ENCODE peak calls at places on chromosomes 2 and 18, in six cellular contexts. R, Y, Z, W, L and Q are unnamed samples.

GRCh38 chr2:136131484-136131960 is 13.6 kb upstream of the CXCR4 start:
- DNase-seq in L (peak; percentile 57), Z (peak; percentile 37), R (no peak), Y (no peak), W (no peak), Q (no peak)

GRCh38 chr2:130795431-130795830 is 40.1 kb downstream of the AMER3 start:
- DNase-seq in L (no peak), Z (no peak), Y (no peak), W (no peak), R (peak; percentile 69), Q (no peak)

GRCh38 chr18:45690975-45691815 is 32.8 kb upstream of the SLC14A1 start:
- DNase-seq in R (peak; percentile 78), Y (peak; percentile 86), W (peak; percentile 66), L (peak; percentile 55), Z (peak; percentile 64), Q (peak; percentile 75)

GRCh38 chr18:45254683-45255082 is 360.6 kb upstream of the SLC14A2 start:
- DNase-seq in R (no peak), W (no peak), Y (peak; percentile 18), Z (no peak), L (no peak), Q (no peak)

GRCh38 chr2:152627010-152627957 is 90.0 kb downstream of the PRPF40A start:
- DNase-seq in R (peak; percentile 57), Z (no peak), Y (no peak), L (no peak), W (peak; percentile 44), Q (no peak)

GRCh38 chr2:96824079-96824870 is 8.2 kb downstream of the CNNM3 start:
- DNase-seq in L (no peak), R (no peak), Y (no peak), W (no peak), Z (no peak), Q (no peak)

GRCh38 chr2:28400434-28400833 is 7.8 kb downstream of the FOSL2 start:
- DNase-seq in Y (no peak), R (no peak), L (no peak), Z (no peak), W (no peak), Q (no peak)

GRCh38 chr2:193738892-193739291 is 1544.2 kb upstream of the TMEFF2 start:
- DNase-seq in L (no peak), Y (no peak), R (no peak), W (no peak), Z (no peak), Q (no peak)

GRCh38 chr2:160110674-160111239 is 48.3 kb upstream of the PLA2R1 start:
- DNase-seq in L (no peak), Z (no peak), Y (no peak), R (no peak), W (peak; percentile 7), Q (no peak)

GRCh38 chr2:101463885-101464653 is 10.8 kb downstream of the RFX8 start:
- DNase-seq in L (no peak), Z (no peak), W (no peak), R (peak; percentile 96), Y (no peak), Q (no peak)

GRCh38 chr2:181463573-181463972 is 6.4 kb downstream of the ITGA4 start:
- DNase-seq in L (no peak), Z (no peak), R (no peak), Y (no peak), W (no peak), Q (no peak)

GRCh38 chr2:147500229-147500628 is 344.6 kb upstream of the ACVR2A start:
- DNase-seq in Y (no peak), L (peak; percentile 20), R (no peak), Z (no peak), W (no peak), Q (no peak)

GRCh38 chr2:217990389-217990788 is 12.4 kb downstream of the TNS1 start:
- DNase-seq in R (no peak), Y (no peak), L (no peak), Z (no peak), W (no peak), Q (no peak)

GRCh38 chr2:105744909-105745853 is at the start of gene NCK2:
- DNase-seq in Z (no peak), Y (no peak), W (peak; percentile 67), R (peak; percentile 57), L (no peak), Q (peak; percentile 40)

GRCh38 chr2:16111838-16112210 is 171.5 kb downstream of the MYCN start:
- DNase-seq in R (no peak), Y (no peak), W (no peak), L (no peak), Z (no peak), Q (no peak)

GRCh38 chr18:40926679-40927078 is 1028.4 kb upstream of the PIK3C3 start:
- DNase-seq in Y (no peak), W (peak; percentile 83), Z (no peak), L (no peak), R (no peak), Q (no peak)

GRCh38 chr2:42568431-42569115 is at the start of gene MTA3:
- DNase-seq in Y (peak; percentile 50), R (peak; percentile 49), W (peak; percentile 56), Z (peak; percentile 36), L (peak; percentile 54), Q (peak; percentile 62)

GRCh38 chr2:142140434-142140845 is 9.6 kb upstream of the LRP1B start:
- DNase-seq in R (peak; percentile 69), L (no peak), W (peak; percentile 32), Z (no peak), Y (no peak), Q (no peak)

GRCh38 chr2:46297546-46298271 is 502 bp downstream of the EPAS1 start:
- DNase-seq in R (peak; percentile 55), L (peak; percentile 57), Z (peak; percentile 63), Y (peak; percentile 70), W (no peak), Q (peak; percentile 93)

GRCh38 chr18:61992285-61992684 is 99.5 kb upstream of the RNF152 start:
- DNase-seq in W (no peak), L (no peak), Z (no peak), Y (no peak), R (peak; percentile 92), Q (no peak)

GRCh38 chr18:40874233-40874632 is 1080.8 kb upstream of the PIK3C3 start:
- DNase-seq in R (peak; percentile 15), Z (no peak), W (no peak), L (no peak), Y (no peak), Q (no peak)

GRCh38 chr18:22650247-22650646 is 232.5 kb upstream of the CTAGE1 start:
- DNase-seq in Z (no peak), W (no peak), L (no peak), R (no peak), Y (no peak), Q (no peak)

GRCh38 chr18:76958692-76959341 is 136.5 kb downstream of the ZNF236 start:
- DNase-seq in L (no peak), W (no peak), Y (peak; percentile 25), R (no peak), Z (no peak), Q (peak; percentile 43)

GRCh38 chr2:10465915-10466314 is 17.8 kb upstream of the ODC1 start:
- DNase-seq in Z (no peak), L (no peak), Y (no peak), R (no peak), W (no peak), Q (no peak)

GRCh38 chr2:100052645-100053044 is 89.7 kb downstream of the AFF3 start:
- DNase-seq in W (no peak), R (no peak), Y (peak; percentile 32), L (no peak), Z (no peak), Q (no peak)